ENCODE peak calls at places on chromosomes 6 and 20, in five cellular contexts. U is T-helper 2 cell; K is stimulated activated CD8-positive, alpha-beta memory T cell treated with anti-CD3 and anti-CD28 coated beads, Interleukin-12 subunit alpha, Interleukin-12 subunit beta, amount 100 ng/mL, for 1 hour; R is occipital lobe; P is sigmoid colon. F is an unnamed sample.

GRCh38 chr20:41150664-41151063 is 13.3 kb downstream of the PLCG1 start:
- DNase-seq in U (peak; percentile 65), K (no peak), R (no peak), P (no peak), F (no peak)

GRCh38 chr6:161141173-161141572 is 132.7 kb downstream of the AGPAT4 start:
- DNase-seq in U (no peak), K (no peak), R (no peak), P (no peak), F (no peak)

GRCh38 chr6:149855040-149855654 is 9.0 kb downstream of the LRP11 start:
- DNase-seq in U (no peak), K (no peak), R (no peak), P (no peak), F (no peak)

GRCh38 chr6:3353939-3354338 is 95.2 kb downstream of the PSMG4 start:
- DNase-seq in U (no peak), K (no peak), R (no peak), P (peak; percentile 21), F (no peak)

GRCh38 chr6:147176795-147177194 is 27.4 kb upstream of the STXBP5 start:
- DNase-seq in U (no peak), K (no peak), R (no peak), P (no peak), F (no peak)

GRCh38 chr6:16419636-16420331 is 181.4 kb downstream of the GMPR start:
- DNase-seq in U (peak; percentile 52), K (no peak), R (no peak), P (no peak), F (no peak)

GRCh38 chr20:15653396-15654207 is 919.6 kb downstream of the KIF16B start:
- DNase-seq in U (no peak), K (no peak), R (no peak), P (no peak), F (no peak)

GRCh38 chr6:89936177-89936576 is 41.9 kb downstream of the GJA10 start:
- DNase-seq in U (no peak), K (no peak), R (no peak), P (no peak), F (no peak)

GRCh38 chr6:121851056-121851455 is 415.6 kb downstream of the GJA1 start:
- DNase-seq in U (no peak), K (no peak), R (no peak), P (no peak), F (no peak)

GRCh38 chr20:8616792-8617191 is 452.1 kb upstream of the PLCB4 start:
- DNase-seq in U (no peak), K (no peak), R (no peak), P (no peak), F (no peak)

GRCh38 chr6:143465546-143465945 is 14.9 kb downstream of the PEX3 start:
- DNase-seq in U (no peak), K (no peak), R (no peak), P (no peak), F (no peak)

GRCh38 chr6:159012201-159012600 is 12.2 kb upstream of the RSPH3 start:
- DNase-seq in U (no peak), K (no peak), R (no peak), P (no peak), F (no peak)

GRCh38 chr6:38843798-38844197 is 128.7 kb downstream of the DNAH8 start:
- DNase-seq in U (no peak), K (no peak), R (no peak), P (no peak), F (no peak)

GRCh38 chr6:121008553-121008952 is 325.7 kb downstream of the TBC1D32 start:
- DNase-seq in U (no peak), K (no peak), R (no peak), P (no peak), F (no peak)

GRCh38 chr6:129215916-129216525 is 333.1 kb downstream of the LAMA2 start:
- DNase-seq in U (no peak), K (no peak), R (no peak), P (no peak), F (no peak)

GRCh38 chr6:131779304-131779703 is 28.5 kb upstream of the ENPP1 start:
- DNase-seq in U (no peak), K (no peak), R (no peak), P (no peak), F (no peak)

GRCh38 chr20:20413801-20414200 is 45.9 kb downstream of the INSM1 start:
- DNase-seq in U (no peak), K (no peak), R (peak; percentile 3), P (no peak), F (no peak)

GRCh38 chr20:17533396-17533795 is 2.2 kb upstream of the BFSP1 start:
- DNase-seq in U (peak; percentile 64), K (no peak), R (no peak), P (no peak), F (no peak)

GRCh38 chr6:73180076-73180717 is 45.1 kb downstream of the KHDC1L start:
- DNase-seq in U (no peak), K (no peak), R (no peak), P (no peak), F (no peak)

GRCh38 chr6:24283043-24283985 is 74.5 kb downstream of the DCDC2 start:
- DNase-seq in U (peak; percentile 52), K (peak; percentile 3), R (peak; percentile 41), P (peak; percentile 81), F (no peak)

GRCh38 chr6:10643214-10643641 is 51.2 kb downstream of the C6orf52 start:
- DNase-seq in U (no peak), K (no peak), R (no peak), P (no peak), F (no peak)

GRCh38 chr6:6582111-6582510 is 6.4 kb upstream of the LY86 start:
- DNase-seq in U (no peak), K (no peak), R (no peak), P (no peak), F (no peak)

GRCh38 chr20:34181484-34181883 is 59.7 kb upstream of the ASIP start:
- DNase-seq in U (no peak), K (no peak), R (no peak), P (no peak), F (no peak)

GRCh38 chr20:56117350-56117749 is 112.0 kb upstream of the CBLN4 start:
- DNase-seq in U (no peak), K (no peak), R (no peak), P (no peak), F (no peak)

GRCh38 chr6:163415176-163415619 is 680 bp downstream of the QKI start:
- DNase-seq in U (peak; percentile 48), K (no peak), R (no peak), P (peak; percentile 66), F (peak; percentile 19)

GRCh38 chr20:48691523-48691922 is 136.3 kb downstream of the PREX1 start:
- DNase-seq in U (no peak), K (no peak), R (no peak), P (no peak), F (no peak)

GRCh38 chr20:51425347-51426106 is 117.0 kb downstream of the NFATC2 start:
- DNase-seq in U (peak; percentile 66), K (no peak), R (no peak), P (no peak), F (no peak)

GRCh38 chr6:89239338-89239737 is 22.2 kb upstream of the GABRR1 start:
- DNase-seq in U (peak; percentile 55), K (no peak), R (no peak), P (no peak), F (peak; percentile 10)